ENCODE peak calls at places on chromosome 7, in nine cellular contexts. S, X, C, F, M, Y, H, E and A are unnamed samples.

GRCh38 chr7:28623863-28624262 is 211.5 kb downstream of the CREB5 start:
- DNase-seq in S (no peak), X (no peak), C (no peak), F (no peak), M (no peak), Y (no peak), H (no peak), E (no peak), A (no peak)

GRCh38 chr7:26958834-26959233 is 94.4 kb upstream of the SKAP2 start:
- DNase-seq in S (no peak), X (no peak), C (no peak), F (peak), M (peak), Y (no peak), H (no peak), E (no peak), A (no peak)

GRCh38 chr7:116630932-116631449 is 41.0 kb upstream of the MET start:
- DNase-seq in S (peak), X (peak), C (no peak), F (no peak), M (peak), Y (no peak), H (peak), E (no peak), A (no peak)

GRCh38 chr7:43758029-43758860 is at the start of gene BLVRA:
- DNase-seq in S (peak), X (peak), C (peak), F (peak), M (peak), Y (peak), H (peak), E (peak), A (no peak)

GRCh38 chr7:32079530-32079929 is 9.3 kb upstream of the PDE1C start:
- DNase-seq in S (no peak), X (no peak), C (no peak), F (no peak), M (no peak), Y (no peak), H (no peak), E (no peak), A (no peak)

GRCh38 chr7:133253522-133253882 is 624 bp downstream of the EXOC4 start:
- DNase-seq in S (no peak), X (no peak), C (no peak), F (peak), M (no peak), Y (no peak), H (no peak), E (no peak), A (no peak)

GRCh38 chr7:142556745-142557144 is 192.5 kb upstream of the PRSS1 start:
- DNase-seq in S (no peak), X (peak), C (no peak), F (peak), M (peak), Y (no peak), H (peak), E (no peak), A (peak)

GRCh38 chr7:33750177-33750576 is 155.2 kb upstream of the BMPER start:
- DNase-seq in S (no peak), X (no peak), C (no peak), F (no peak), M (peak), Y (no peak), H (no peak), E (no peak), A (no peak)

GRCh38 chr7:3272691-3273141 is 28.3 kb upstream of the SDK1 start:
- DNase-seq in S (no peak), X (no peak), C (no peak), F (peak), M (peak), Y (no peak), H (no peak), E (no peak), A (no peak)

GRCh38 chr7:46126901-46127300 is 205.8 kb upstream of the IGFBP3 start:
- DNase-seq in S (no peak), X (no peak), C (no peak), F (no peak), M (no peak), Y (no peak), H (no peak), E (no peak), A (no peak)

GRCh38 chr7:114432627-114433026 is 18.0 kb downstream of the FOXP2 start:
- DNase-seq in S (no peak), X (no peak), C (no peak), F (no peak), M (no peak), Y (no peak), H (no peak), E (no peak), A (no peak)

GRCh38 chr7:148991536-148991935 is 36.8 kb downstream of the PDIA4 start:
- DNase-seq in S (no peak), X (no peak), C (no peak), F (no peak), M (no peak), Y (no peak), H (no peak), E (no peak), A (no peak)

GRCh38 chr7:93165447-93165846 is 17.3 kb upstream of the SAMD9L start:
- DNase-seq in S (no peak), X (no peak), C (no peak), F (no peak), M (no peak), Y (no peak), H (no peak), E (no peak), A (no peak)

GRCh38 chr7:150383710-150384397 is 4.7 kb downstream of the ZNF775 start:
- DNase-seq in S (peak), X (peak), C (no peak), F (no peak), M (no peak), Y (no peak), H (peak), E (no peak), A (no peak)

GRCh38 chr7:131538071-131538790 is 18.2 kb downstream of the PODXL start:
- DNase-seq in S (peak), X (no peak), C (no peak), F (peak), M (peak), Y (no peak), H (peak), E (no peak), A (no peak)

GRCh38 chr7:96284240-96284639 is 37.7 kb downstream of the SLC25A13 start:
- DNase-seq in S (no peak), X (no peak), C (no peak), F (no peak), M (no peak), Y (no peak), H (no peak), E (no peak), A (no peak)

GRCh38 chr7:45624392-45624760 is 50.2 kb downstream of the ADCY1 start:
- DNase-seq in S (no peak), X (no peak), C (no peak), F (no peak), M (no peak), Y (no peak), H (no peak), E (no peak), A (no peak)

GRCh38 chr7:137928626-137929025 is 73.3 kb downstream of the CREB3L2 start:
- DNase-seq in S (no peak), X (no peak), C (no peak), F (no peak), M (no peak), Y (no peak), H (no peak), E (no peak), A (no peak)

GRCh38 chr7:113812881-113813280 is 105.9 kb downstream of the PPP1R3A start:
- DNase-seq in S (no peak), X (no peak), C (no peak), F (no peak), M (no peak), Y (no peak), H (no peak), E (no peak), A (no peak)

GRCh38 chr7:1670894-1671875 is 1.1 kb downstream of the ELFN1 start:
- DNase-seq in S (peak), X (no peak), C (no peak), F (no peak), M (no peak), Y (no peak), H (peak), E (no peak), A (no peak)

GRCh38 chr7:102236592-102237287 is 49.9 kb upstream of the SH2B2 start:
- DNase-seq in S (peak), X (peak), C (peak), F (peak), M (peak), Y (peak), H (no peak), E (peak), A (peak)

GRCh38 chr7:2251841-2252771 is 10.1 kb downstream of the NUDT1 start:
- DNase-seq in S (no peak), X (no peak), C (no peak), F (no peak), M (no peak), Y (no peak), H (peak), E (no peak), A (no peak)

GRCh38 chr7:39294022-39294421 is 272.2 kb upstream of the YAE1 start:
- DNase-seq in S (no peak), X (no peak), C (no peak), F (no peak), M (no peak), Y (no peak), H (no peak), E (no peak), A (no peak)

GRCh38 chr7:104272767-104273384 is 55.5 kb upstream of the LHFPL3 start:
- DNase-seq in S (no peak), X (no peak), C (no peak), F (peak), M (peak), Y (no peak), H (no peak), E (no peak), A (no peak)

GRCh38 chr7:157413881-157414701 is 77.3 kb downstream of the DNAJB6 start:
- DNase-seq in S (no peak), X (no peak), C (no peak), F (no peak), M (no peak), Y (no peak), H (no peak), E (no peak), A (no peak)

GRCh38 chr7:14776266-14776665 is 126.3 kb downstream of the DGKB start:
- DNase-seq in S (no peak), X (no peak), C (no peak), F (no peak), M (no peak), Y (no peak), H (no peak), E (no peak), A (no peak)

GRCh38 chr7:40658731-40659130 is 523.9 kb downstream of the SUGCT start:
- DNase-seq in S (no peak), X (no peak), C (no peak), F (no peak), M (no peak), Y (no peak), H (no peak), E (no peak), A (no peak)

GRCh38 chr7:35593896-35594295 is 101.0 kb downstream of the HERPUD2 start:
- DNase-seq in S (no peak), X (no peak), C (no peak), F (no peak), M (peak), Y (no peak), H (no peak), E (no peak), A (no peak)